ENCODE peak calls at places on chromosomes 2 and 18, in five cellular contexts. One of them, this sample, is unnamed.

GRCh38 chr2:163364736-163365135 is 371.1 kb downstream of the FIGN start:
- DNase-seq in transverse colon: no peak
- DNase-seq in mammary epithelial cell: no peak
- DNase-seq in Peyer's patch: no peak
- DNase-seq in HCT116: no peak
- DNase-seq in this sample: no peak

GRCh38 chr2:27408601-27409320 is 630 bp downstream of the PPM1G start:
- DNase-seq in transverse colon: peak
- DNase-seq in mammary epithelial cell: peak
- DNase-seq in Peyer's patch: no peak
- DNase-seq in HCT116: no peak
- DNase-seq in this sample: peak

GRCh38 chr2:140696449-140696848 is 1434.4 kb downstream of the LRP1B start:
- DNase-seq in transverse colon: no peak
- DNase-seq in mammary epithelial cell: peak
- DNase-seq in Peyer's patch: no peak
- DNase-seq in HCT116: peak
- DNase-seq in this sample: no peak

GRCh38 chr2:106261871-106262321 is 67.8 kb upstream of the UXS1 start:
- DNase-seq in transverse colon: no peak
- DNase-seq in mammary epithelial cell: peak
- DNase-seq in Peyer's patch: no peak
- DNase-seq in HCT116: no peak
- DNase-seq in this sample: no peak

GRCh38 chr18:58394046-58394445 is 234.8 kb downstream of the ALPK2 start:
- DNase-seq in transverse colon: no peak
- DNase-seq in mammary epithelial cell: no peak
- DNase-seq in Peyer's patch: no peak
- DNase-seq in HCT116: no peak
- DNase-seq in this sample: no peak

GRCh38 chr2:150596071-150596470 is 108.6 kb upstream of the RND3 start:
- DNase-seq in transverse colon: no peak
- DNase-seq in mammary epithelial cell: no peak
- DNase-seq in Peyer's patch: no peak
- DNase-seq in HCT116: no peak
- DNase-seq in this sample: no peak

GRCh38 chr2:230512955-230513748 is 97.2 kb downstream of the SP100 start:
- DNase-seq in transverse colon: no peak
- DNase-seq in mammary epithelial cell: no peak
- DNase-seq in Peyer's patch: no peak
- DNase-seq in HCT116: no peak
- DNase-seq in this sample: no peak

GRCh38 chr2:37652199-37652640 is 19.2 kb downstream of the CDC42EP3 start:
- DNase-seq in transverse colon: no peak
- DNase-seq in mammary epithelial cell: peak
- DNase-seq in Peyer's patch: no peak
- DNase-seq in HCT116: peak
- DNase-seq in this sample: peak

GRCh38 chr18:62436636-62437519 is 85.9 kb upstream of the ZCCHC2 start:
- DNase-seq in transverse colon: peak
- DNase-seq in mammary epithelial cell: peak
- DNase-seq in Peyer's patch: peak
- DNase-seq in HCT116: no peak
- DNase-seq in this sample: no peak

GRCh38 chr2:149799296-149799695 is 211.7 kb upstream of the MMADHC start:
- DNase-seq in transverse colon: no peak
- DNase-seq in mammary epithelial cell: peak
- DNase-seq in Peyer's patch: no peak
- DNase-seq in HCT116: peak
- DNase-seq in this sample: peak

GRCh38 chr2:212723226-212723625 is 184.6 kb upstream of the ERBB4 start:
- DNase-seq in transverse colon: no peak
- DNase-seq in mammary epithelial cell: peak
- DNase-seq in Peyer's patch: no peak
- DNase-seq in HCT116: no peak
- DNase-seq in this sample: peak

GRCh38 chr2:16674154-16674553 is 8.5 kb upstream of the CYRIA start:
- DNase-seq in transverse colon: no peak
- DNase-seq in mammary epithelial cell: no peak
- DNase-seq in Peyer's patch: no peak
- DNase-seq in HCT116: no peak
- DNase-seq in this sample: no peak

GRCh38 chr2:44033947-44034346 is 38.2 kb upstream of the LRPPRC start:
- DNase-seq in transverse colon: no peak
- DNase-seq in mammary epithelial cell: no peak
- DNase-seq in Peyer's patch: no peak
- DNase-seq in HCT116: no peak
- DNase-seq in this sample: no peak

GRCh38 chr2:232698552-232699091 is 1.5 kb downstream of the GIGYF2 start:
- DNase-seq in transverse colon: no peak
- DNase-seq in mammary epithelial cell: no peak
- DNase-seq in Peyer's patch: no peak
- DNase-seq in HCT116: no peak
- DNase-seq in this sample: no peak

GRCh38 chr18:59353079-59353680 is 5.9 kb downstream of the LMAN1 start:
- DNase-seq in transverse colon: no peak
- DNase-seq in mammary epithelial cell: peak
- DNase-seq in Peyer's patch: no peak
- DNase-seq in HCT116: no peak
- DNase-seq in this sample: no peak

GRCh38 chr2:240851078-240851861 is 17.4 kb upstream of the AGXT start:
- DNase-seq in transverse colon: peak
- DNase-seq in mammary epithelial cell: peak
- DNase-seq in Peyer's patch: peak
- DNase-seq in HCT116: peak
- DNase-seq in this sample: peak

GRCh38 chr2:62741954-62742722 is 36.6 kb downstream of the EHBP1 start:
- DNase-seq in transverse colon: no peak
- DNase-seq in mammary epithelial cell: no peak
- DNase-seq in Peyer's patch: no peak
- DNase-seq in HCT116: no peak
- DNase-seq in this sample: no peak

GRCh38 chr2:53130441-53130943 is 637.1 kb upstream of the CHAC2 start:
- DNase-seq in transverse colon: no peak
- DNase-seq in mammary epithelial cell: peak
- DNase-seq in Peyer's patch: no peak
- DNase-seq in HCT116: no peak
- DNase-seq in this sample: peak

GRCh38 chr2:172106128-172106961 is 3.6 kb upstream of the DLX2 start:
- DNase-seq in transverse colon: no peak
- DNase-seq in mammary epithelial cell: no peak
- DNase-seq in Peyer's patch: no peak
- DNase-seq in HCT116: no peak
- DNase-seq in this sample: peak

GRCh38 chr18:13410471-13410870 is 191.9 kb downstream of the LDLRAD4 start:
- DNase-seq in transverse colon: no peak
- DNase-seq in mammary epithelial cell: no peak
- DNase-seq in Peyer's patch: no peak
- DNase-seq in HCT116: no peak
- DNase-seq in this sample: no peak

GRCh38 chr2:45442026-45442425 is 169.0 kb downstream of the SRBD1 start:
- DNase-seq in transverse colon: no peak
- DNase-seq in mammary epithelial cell: no peak
- DNase-seq in Peyer's patch: no peak
- DNase-seq in HCT116: no peak
- DNase-seq in this sample: no peak

DNA sequence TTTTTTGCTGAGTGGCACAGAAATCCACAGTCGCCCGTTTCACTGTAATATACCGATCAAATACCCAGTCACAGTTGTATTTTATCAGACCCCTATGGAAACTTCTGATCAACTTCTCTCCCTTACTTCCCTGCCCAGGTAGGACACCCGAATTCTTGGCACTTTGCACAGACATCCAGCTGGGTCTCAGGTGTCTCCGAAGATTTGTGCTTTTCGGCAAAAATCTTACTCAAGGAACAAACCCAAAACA is 596 bp downstream of the MREG start:
- DNase-seq in transverse colon: no peak
- DNase-seq in mammary epithelial cell: no peak
- DNase-seq in Peyer's patch: no peak
- DNase-seq in HCT116: no peak
- DNase-seq in this sample: no peak
- H3K4me3 ChIP-seq in transverse colon: peak
- H3K4me3 ChIP-seq in mammary epithelial cell: peak
- H3K4me3 ChIP-seq in Peyer's patch: peak
- H3K4me3 ChIP-seq in HCT116: peak
- H3K4me3 ChIP-seq in this sample: peak

DNA sequence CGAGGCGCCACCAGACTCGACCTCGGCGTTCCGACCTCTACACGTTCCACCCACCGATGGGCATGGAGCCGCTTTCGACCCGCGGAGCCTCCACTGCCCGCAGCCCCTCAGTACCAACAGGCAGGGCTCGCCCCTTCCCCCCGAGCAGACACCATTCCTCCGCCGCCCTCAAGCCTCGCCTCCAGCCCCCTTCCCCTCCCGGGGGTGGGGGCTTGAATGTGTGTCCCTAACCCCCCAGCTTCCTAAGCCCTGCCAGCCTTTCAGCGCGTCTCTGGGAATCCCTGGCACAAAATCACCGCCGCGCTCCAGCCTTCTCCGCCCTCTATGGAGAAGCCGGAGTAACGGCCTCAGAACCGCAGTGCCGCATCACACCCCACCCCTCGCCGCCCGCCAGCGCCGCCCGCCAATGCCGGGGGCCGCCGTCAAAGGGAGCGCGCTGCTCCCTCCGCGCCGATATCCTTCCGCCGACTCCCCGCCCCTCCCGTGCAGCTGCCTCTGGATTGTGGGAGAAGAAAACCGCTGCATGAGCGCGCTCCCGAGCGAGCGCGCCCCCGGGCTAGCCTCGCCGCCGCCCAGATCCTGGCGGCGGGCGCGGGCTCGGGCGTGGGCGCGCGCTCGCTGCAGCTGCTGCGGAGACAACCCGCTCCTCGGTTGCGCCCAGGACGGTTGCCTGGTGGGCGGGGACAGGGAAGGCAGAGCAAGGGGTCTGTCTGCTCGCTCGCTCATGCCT is at the start of gene CCDC88A:
- DNase-seq in transverse colon: peak
- DNase-seq in mammary epithelial cell: peak
- DNase-seq in Peyer's patch: peak
- DNase-seq in HCT116: peak
- DNase-seq in this sample: peak
- TF ChIP-seq CTCF in transverse colon: peak
- TF ChIP-seq CTCF in mammary epithelial cell: no peak
- TF ChIP-seq CTCF in Peyer's patch: no peak
- TF ChIP-seq CTCF in HCT116: peak
- TF ChIP-seq CTCF in this sample: no peak

GRCh38 chr18:580154-580553 is at the start of gene CETN1:
- DNase-seq in transverse colon: no peak
- DNase-seq in mammary epithelial cell: no peak
- DNase-seq in Peyer's patch: no peak
- DNase-seq in HCT116: no peak
- DNase-seq in this sample: no peak
- H3K4me3 ChIP-seq in transverse colon: no peak
- H3K4me3 ChIP-seq in mammary epithelial cell: no peak
- H3K4me3 ChIP-seq in Peyer's patch: no peak
- H3K4me3 ChIP-seq in HCT116: no peak
- H3K4me3 ChIP-seq in this sample: no peak

DNA sequence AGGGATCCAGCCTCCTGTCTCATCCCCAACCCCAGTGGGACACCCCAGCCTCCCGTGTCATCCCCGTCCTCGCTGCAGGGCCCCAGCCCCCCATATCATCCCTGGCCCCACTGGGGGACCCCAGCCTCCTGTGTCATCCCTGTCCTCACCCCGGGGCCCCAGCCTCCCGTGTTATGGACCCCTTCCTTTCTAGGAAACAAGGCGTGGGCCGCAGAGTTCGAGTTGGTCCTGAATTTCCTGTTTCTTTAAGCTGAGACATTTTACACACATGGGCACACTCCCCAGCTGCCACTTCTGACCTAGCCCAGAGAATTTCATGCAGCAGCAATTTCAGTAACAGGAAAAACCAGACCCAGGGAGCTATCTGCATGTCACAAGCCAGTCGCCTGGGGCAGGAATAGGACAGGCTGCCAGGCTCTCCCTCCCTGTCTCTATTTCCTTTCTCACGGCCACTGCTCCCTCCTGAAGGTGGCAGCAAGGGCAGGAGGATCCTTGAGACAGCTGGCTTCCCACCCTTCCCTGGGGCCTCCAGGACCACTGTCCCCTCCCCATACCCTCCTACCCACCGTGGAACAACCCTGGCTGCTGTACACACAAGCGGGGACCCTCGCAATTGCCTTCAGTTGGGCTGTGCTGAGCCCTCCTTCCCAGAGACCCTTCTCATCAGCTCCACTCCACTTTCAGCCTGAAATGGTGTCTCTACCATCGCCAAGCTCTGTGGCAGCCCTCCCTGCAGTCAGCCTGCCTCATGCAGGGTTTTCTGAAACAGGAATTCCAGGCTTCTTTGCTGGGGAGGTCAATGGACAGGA is 141.9 kb upstream of the ID2 start:
- DNase-seq in transverse colon: peak
- DNase-seq in mammary epithelial cell: no peak
- DNase-seq in Peyer's patch: peak
- DNase-seq in HCT116: no peak
- DNase-seq in this sample: no peak
- TF ChIP-seq CTCF in transverse colon: peak
- TF ChIP-seq CTCF in mammary epithelial cell: no peak
- TF ChIP-seq CTCF in Peyer's patch: no peak
- TF ChIP-seq CTCF in HCT116: no peak
- TF ChIP-seq CTCF in this sample: no peak

GRCh38 chr2:11863513-11864328 is 117.3 kb downstream of the LPIN1 start:
- DNase-seq in transverse colon: peak
- DNase-seq in mammary epithelial cell: peak
- DNase-seq in Peyer's patch: peak
- DNase-seq in HCT116: peak
- DNase-seq in this sample: peak
- H3K4me3 ChIP-seq in transverse colon: no peak
- H3K4me3 ChIP-seq in mammary epithelial cell: no peak
- H3K4me3 ChIP-seq in Peyer's patch: no peak
- H3K4me3 ChIP-seq in HCT116: no peak
- H3K4me3 ChIP-seq in this sample: peak

DNA sequence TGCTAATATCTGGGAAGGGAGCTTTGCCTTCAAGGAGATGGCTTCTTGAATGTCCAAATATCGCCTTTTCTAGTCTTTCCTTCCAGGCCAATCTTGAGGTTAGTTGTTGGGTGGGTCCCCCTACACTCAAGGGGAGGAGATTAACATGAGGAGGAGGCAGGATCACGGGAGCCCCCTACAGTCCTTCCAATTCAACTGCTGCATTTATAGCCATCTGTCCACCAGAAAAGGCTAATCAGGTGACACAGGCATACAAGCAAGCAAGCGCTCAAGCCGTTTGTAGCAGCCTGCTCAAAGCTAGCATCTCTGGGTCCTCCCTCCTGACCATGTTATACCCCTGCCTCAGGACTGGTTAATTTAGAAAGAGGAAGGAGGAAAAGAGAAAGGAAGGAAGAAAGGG is 87.6 kb downstream of the MRPS9 start:
- DNase-seq in transverse colon: no peak
- DNase-seq in mammary epithelial cell: no peak
- DNase-seq in Peyer's patch: no peak
- DNase-seq in HCT116: peak
- DNase-seq in this sample: no peak
- TF ChIP-seq CTCF in transverse colon: no peak
- TF ChIP-seq CTCF in mammary epithelial cell: no peak
- TF ChIP-seq CTCF in Peyer's patch: no peak
- TF ChIP-seq CTCF in HCT116: peak
- TF ChIP-seq CTCF in this sample: no peak

GRCh38 chr2:142865924-142866323 is 11.5 kb upstream of the KYNU start:
- DNase-seq in transverse colon: no peak
- DNase-seq in mammary epithelial cell: no peak
- DNase-seq in Peyer's patch: no peak
- DNase-seq in HCT116: no peak
- DNase-seq in this sample: peak
- H3K4me3 ChIP-seq in transverse colon: no peak
- H3K4me3 ChIP-seq in mammary epithelial cell: no peak
- H3K4me3 ChIP-seq in Peyer's patch: no peak
- H3K4me3 ChIP-seq in HCT116: no peak
- H3K4me3 ChIP-seq in this sample: peak

This sample was measured in GM12865.